ENCODE peak calls at places on chromosomes 1 and 21, in four cellular contexts. G is psoas muscle, I is BJ, L is A549. Y is an unnamed sample.

GRCh38 chr1:196875935-196876334 is 11.9 kb upstream of the CFHR4 start:
- DNase-seq in G (no peak), I (no peak), L (no peak), Y (no peak)

GRCh38 chr21:34113842-34114241 is 40.5 kb downstream of the MRPS6 start:
- DNase-seq in G (no peak), I (no peak), L (no peak), Y (no peak)

GRCh38 chr1:64733576-64734288 is 11.1 kb upstream of the RAVER2 start:
- DNase-seq in G (no peak), I (no peak), L (no peak), Y (no peak)

GRCh38 chr1:232018512-232019340 is 392.1 kb downstream of the DISC1 start:
- DNase-seq in G (no peak), I (peak; percentile 43), L (no peak), Y (no peak)

GRCh38 chr1:9058465-9058864 is 11.0 kb downstream of the SLC2A5 start:
- DNase-seq in G (peak; percentile 70), I (no peak), L (no peak), Y (no peak)

GRCh38 chr1:197145451-197146029 is 929 bp downstream of the ASPM start:
- DNase-seq in G (no peak), I (no peak), L (no peak), Y (no peak)

GRCh38 chr1:20112279-20113000 is 6.9 kb downstream of the PLA2G2D start:
- DNase-seq in G (no peak), I (no peak), L (no peak), Y (no peak)

GRCh38 chr1:58183286-58183685 is 363.2 kb downstream of the OMA1 start:
- DNase-seq in G (no peak), I (no peak), L (no peak), Y (no peak)

GRCh38 chr1:44405804-44406743 is 1.0 kb downstream of the RNF220 start:
- DNase-seq in G (no peak), I (no peak), L (peak; percentile 33), Y (peak; percentile 49)

GRCh38 chr1:180266275-180267210 is 36.5 kb downstream of the LHX4 start:
- DNase-seq in G (no peak), I (no peak), L (no peak), Y (no peak)

GRCh38 chr1:11595287-11595686 is 58.9 kb downstream of the FBXO2 start:
- DNase-seq in G (no peak), I (no peak), L (no peak), Y (no peak)

GRCh38 chr21:38434913-38435533 is 63.3 kb downstream of the ERG start:
- DNase-seq in G (no peak), I (no peak), L (peak; percentile 8), Y (no peak)

GRCh38 chr1:30417701-30418425 is 305.5 kb downstream of the MATN1 start:
- DNase-seq in G (no peak), I (no peak), L (no peak), Y (no peak)

GRCh38 chr1:219523411-219523810 is 89.5 kb downstream of the ZC3H11B start:
- DNase-seq in G (no peak), I (no peak), L (no peak), Y (no peak)

GRCh38 chr1:223052931-223053330 is 90.1 kb downstream of the TLR5 start:
- DNase-seq in G (no peak), I (no peak), L (no peak), Y (no peak)

GRCh38 chr1:30151826-30152225 is 571.6 kb downstream of the MATN1 start:
- DNase-seq in G (no peak), I (no peak), L (no peak), Y (no peak)

GRCh38 chr1:8752921-8753713 is 64.3 kb downstream of the RERE start:
- DNase-seq in G (no peak), I (no peak), L (no peak), Y (no peak)

GRCh38 chr1:62407398-62408009 is 29.3 kb upstream of the USP1 start:
- DNase-seq in G (no peak), I (no peak), L (peak; percentile 18), Y (peak; percentile 28)

GRCh38 chr21:43192501-43193081 is 23.8 kb downstream of the CRYAA start:
- DNase-seq in G (peak; percentile 34), I (no peak), L (no peak), Y (no peak)

GRCh38 chr1:209266590-209267172 is 316.8 kb upstream of the CAMK1G start:
- DNase-seq in G (no peak), I (no peak), L (no peak), Y (no peak)

GRCh38 chr1:172423336-172423735 is 2.9 kb downstream of the C1orf105 start:
- DNase-seq in G (no peak), I (no peak), L (no peak), Y (no peak)

GRCh38 chr1:14366361-14367018 is 232.0 kb upstream of the KAZN start:
- DNase-seq in G (peak; percentile 74), I (no peak), L (no peak), Y (peak; percentile 21)

GRCh38 chr1:59279651-59280050 is 17.2 kb upstream of the FGGY start:
- DNase-seq in G (no peak), I (no peak), L (no peak), Y (no peak)

GRCh38 chr1:222618001-222618879 is at the start of gene MIA3:
- DNase-seq in G (peak; percentile 92), I (no peak), L (peak; percentile 74), Y (peak; percentile 81)

GRCh38 chr1:203534526-203534925 is 40.6 kb downstream of the OPTC start:
- DNase-seq in G (no peak), I (peak; percentile 85), L (peak; percentile 49), Y (no peak)

GRCh38 chr1:6128276-6129081 is 51.6 kb downstream of the CHD5 start:
- DNase-seq in G (peak; percentile 49), I (no peak), L (no peak), Y (no peak)

GRCh38 chr21:29232601-29233541 is 65.9 kb upstream of the BACH1 start:
- DNase-seq in G (no peak), I (no peak), L (no peak), Y (no peak)

GRCh38 chr1:175933801-175934200 is 190.4 kb upstream of the TNR start:
- DNase-seq in G (no peak), I (no peak), L (no peak), Y (no peak)

GRCh38 chr1:222785553-222785952 is 29.3 kb upstream of the DISP1 start:
- DNase-seq in G (no peak), I (no peak), L (no peak), Y (no peak)

GRCh38 chr1:38696371-38696770 is 163.2 kb downstream of the RRAGC start:
- DNase-seq in G (no peak), I (no peak), L (no peak), Y (no peak)

GRCh38 chr1:85445906-85446305 is 19.1 kb downstream of the DDAH1 start:
- DNase-seq in G (no peak), I (no peak), L (no peak), Y (no peak)

GRCh38 chr1:151882466-151882865 is 26.8 kb downstream of the THEM4 start:
- DNase-seq in G (no peak), I (no peak), L (no peak), Y (no peak)

GRCh38 chr1:151875419-151876097 is 22.0 kb upstream of the THEM5 start:
- DNase-seq in G (no peak), I (no peak), L (no peak), Y (no peak)

GRCh38 chr1:151885479-151885878 is 23.8 kb downstream of the THEM4 start:
- DNase-seq in G (no peak), I (no peak), L (no peak), Y (no peak)

GRCh38 chr1:151887028-151887427 is 22.3 kb downstream of the THEM4 start:
- DNase-seq in G (no peak), I (no peak), L (no peak), Y (no peak)

DNA sequence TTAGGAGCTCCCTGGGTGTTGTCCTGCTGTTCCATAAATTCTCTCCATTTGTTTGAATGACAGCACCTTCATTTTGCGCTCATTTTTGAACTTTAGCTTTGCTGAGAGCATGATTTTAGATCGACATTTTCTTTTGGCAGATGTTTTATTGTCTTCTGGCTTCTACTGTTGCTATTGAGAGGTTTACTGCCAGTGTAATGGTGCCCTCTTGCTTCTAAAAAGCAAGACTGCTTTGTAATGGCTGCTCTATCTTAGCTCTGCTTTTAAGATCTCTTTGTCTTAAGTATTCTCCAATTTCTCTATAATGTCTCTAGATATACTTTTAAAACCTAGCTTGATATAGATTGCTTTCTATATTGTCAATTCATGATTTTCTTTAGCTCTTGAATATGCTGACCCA is 27.8 kb downstream of the THEM4 start:
- DNase-seq in G (no peak), I (no peak), L (no peak), Y (no peak)
- TF ChIP-seq CTCF in G (no peak), I (no peak), L (no peak), Y (no peak)

DNA sequence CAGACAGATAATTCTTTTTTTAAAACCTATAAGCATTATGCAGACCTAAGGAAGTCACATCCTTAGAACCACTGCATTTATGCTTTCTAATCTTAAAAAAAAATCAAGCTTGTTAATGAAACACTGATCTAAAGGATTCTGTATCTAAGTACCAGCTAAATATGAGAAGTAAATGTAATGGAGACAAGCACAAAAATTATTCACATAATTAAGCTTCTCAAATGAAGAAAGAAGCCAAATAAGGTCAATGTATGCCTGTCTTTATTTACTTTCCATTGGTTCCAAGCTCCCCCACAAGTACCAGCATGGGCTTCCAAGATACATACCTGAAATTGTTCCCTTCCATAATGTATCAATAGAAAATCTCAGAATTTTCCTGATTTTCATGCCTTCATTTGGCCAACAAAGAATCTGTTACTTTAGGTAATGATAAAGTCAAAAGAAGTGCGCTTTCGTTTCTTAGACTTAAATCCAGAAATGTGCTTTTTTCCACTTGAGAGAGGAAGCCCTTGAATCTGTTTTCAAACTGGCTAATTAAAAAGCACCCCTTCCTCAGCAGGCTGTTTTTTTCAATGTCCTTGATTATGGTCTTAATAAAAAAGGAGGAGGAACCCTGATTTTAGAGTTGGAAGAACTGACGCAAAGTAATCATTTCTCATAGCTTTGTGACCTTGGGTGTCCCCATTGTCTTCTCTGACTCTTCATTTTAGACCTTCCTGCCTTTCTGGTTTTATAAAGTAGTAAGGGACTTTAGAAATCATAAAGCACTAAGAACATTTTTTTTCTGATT is 3.8 kb downstream of the RGS2 start:
- DNase-seq in G (no peak), I (no peak), L (no peak), Y (no peak)
- TF ChIP-seq CTCF in G (no peak), I (no peak), L (no peak), Y (no peak)

GRCh38 chr1:224457782-224458144 is 23.2 kb upstream of the WDR26 start:
- DNase-seq in G (no peak), I (no peak), L (no peak), Y (no peak)
- TF ChIP-seq CTCF in G (no peak), I (no peak), L (no peak), Y (no peak)

GRCh38 chr1:246682231-246682895 is 41.8 kb upstream of the SCCPDH start:
- DNase-seq in G (no peak), I (no peak), L (no peak), Y (no peak)

GRCh38 chr1:246683521-246683920 is 40.7 kb upstream of the SCCPDH start:
- DNase-seq in G (no peak), I (no peak), L (no peak), Y (no peak)

GRCh38 chr1:246690100-246690499 is 34.1 kb upstream of the SCCPDH start:
- DNase-seq in G (no peak), I (no peak), L (no peak), Y (no peak)

GRCh38 chr1:246689409-246689997 is 34.7 kb upstream of the SCCPDH start:
- DNase-seq in G (peak; percentile 78), I (no peak), L (peak; percentile 94), Y (peak; percentile 44)

DNA sequence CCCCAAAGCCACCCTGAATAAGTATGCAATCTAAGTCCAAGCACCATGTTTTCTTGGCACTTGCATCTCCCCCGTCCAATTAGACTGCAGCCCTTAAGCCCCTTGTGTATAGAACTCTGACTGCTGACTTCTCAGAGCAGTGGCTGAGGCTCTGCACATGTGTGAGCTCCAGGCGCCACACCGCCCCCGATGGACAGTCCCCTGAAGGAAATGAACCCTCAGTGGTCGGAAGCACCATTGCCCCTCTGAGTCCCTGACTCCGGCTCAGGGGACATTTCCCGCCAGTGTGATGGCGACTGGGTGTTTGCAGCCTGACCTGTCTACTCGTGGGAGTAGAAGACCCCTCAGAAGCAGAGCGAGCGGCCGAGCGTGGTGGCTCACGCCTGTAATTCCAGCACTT is 37.2 kb upstream of the SCCPDH start:
- DNase-seq in G (no peak), I (no peak), L (no peak), Y (no peak)
- TF ChIP-seq CTCF in G (no peak), I (no peak), L (no peak), Y (no peak)

Y was measured in nephron progenitor cell.